ENCODE peak calls at places on chromosomes 4 and X, in eight cellular contexts. U, Y, N, B, D, Z, M and S are unnamed samples.

GRCh38 chrX:44344194-44344593 is 722 bp upstream of the EFHC2 start:
- DNase-seq in U (peak), Y (peak), N (peak), B (no peak), D (peak), Z (peak), M (no peak), S (peak)

GRCh38 chr4:78818530-78818929 is 42.4 kb downstream of the BMP2K start:
- DNase-seq in U (no peak), Y (no peak), N (no peak), B (no peak), D (no peak), Z (no peak), M (no peak), S (no peak)

GRCh38 chr4:127249066-127249766 is 383.5 kb upstream of the INTU start:
- DNase-seq in U (no peak), Y (no peak), N (no peak), B (peak), D (no peak), Z (no peak), M (no peak), S (no peak)

GRCh38 chrX:40230646-40231045 is 132.9 kb upstream of the BCOR start:
- DNase-seq in U (no peak), Y (no peak), N (no peak), B (no peak), D (no peak), Z (no peak), M (no peak), S (no peak)

GRCh38 chrX:37599735-37600134 is 28.3 kb downstream of the LANCL3 start:
- DNase-seq in U (no peak), Y (no peak), N (no peak), B (no peak), D (no peak), Z (no peak), M (no peak), S (peak)

GRCh38 chr4:127997534-127998388 is 32.6 kb downstream of the ABHD18 start:
- DNase-seq in U (peak), Y (no peak), N (peak), B (no peak), D (no peak), Z (peak), M (no peak), S (peak)

GRCh38 chr4:33411182-33411581 is 2691.0 kb downstream of the PCDH7 start:
- DNase-seq in U (no peak), Y (no peak), N (no peak), B (no peak), D (no peak), Z (no peak), M (no peak), S (no peak)

GRCh38 chr4:60744767-60745166 is 455.4 kb upstream of the ADGRL3 start:
- DNase-seq in U (no peak), Y (no peak), N (no peak), B (no peak), D (no peak), Z (no peak), M (no peak), S (no peak)

GRCh38 chr4:37648084-37648817 is 37.9 kb downstream of the RELL1 start:
- DNase-seq in U (peak), Y (peak), N (no peak), B (peak), D (no peak), Z (no peak), M (no peak), S (no peak)

GRCh38 chr4:24236532-24236931 is 346.7 kb upstream of the PPARGC1A start:
- DNase-seq in U (no peak), Y (no peak), N (no peak), B (no peak), D (no peak), Z (no peak), M (no peak), S (peak)